ENCODE peak calls at places on chromosome 18, in five cellular contexts. U is mesendoderm; O is A549; B is tibial artery; X is CD8-positive, alpha-beta memory T cell. J is an unnamed sample.

GRCh38 chr18:77016936-77017335 is 115.6 kb downstream of the MBP start:
- DNase-seq in B (no peak), U (no peak), O (no peak), X (no peak), J (no peak)

GRCh38 chr18:61896767-61897166 is 4.0 kb upstream of the RNF152 start:
- DNase-seq in B (peak), U (peak), O (no peak), X (no peak), J (no peak)

GRCh38 chr18:63700501-63700900 is 2.3 kb upstream of the SERPINB11 start:
- DNase-seq in O (no peak), B (no peak), U (peak), X (no peak), J (no peak)

GRCh38 chr18:2083691-2084090 is 487.6 kb downstream of the METTL4 start:
- DNase-seq in X (no peak), B (no peak), U (peak), O (no peak), J (no peak)

GRCh38 chr18:79815657-79816056 is 17.9 kb downstream of the KCNG2 start:
- DNase-seq in X (no peak), U (no peak), O (no peak), B (no peak), J (no peak)

GRCh38 chr18:52343138-52343537 is 3.1 kb downstream of the DCC start:
- DNase-seq in O (no peak), U (peak), X (no peak), B (no peak), J (no peak)

GRCh38 chr18:32777049-32777448 is 4.2 kb upstream of the KLHL14 start:
- DNase-seq in X (no peak), U (no peak), B (no peak), O (no peak), J (no peak)

GRCh38 chr18:6661692-6662415 is 67.7 kb upstream of the ARHGAP28 start:
- DNase-seq in B (no peak), O (no peak), X (no peak), U (peak), J (no peak)

GRCh38 chr18:57004366-57005121 is 142.3 kb upstream of the BOD1L2 start:
- DNase-seq in X (no peak), U (no peak), O (no peak), B (no peak), J (no peak)

GRCh38 chr18:78607784-78608183 is 371.8 kb upstream of the SALL3 start:
- DNase-seq in U (no peak), B (no peak), O (no peak), X (no peak), J (no peak)

GRCh38 chr18:35971661-35972196 is 750 bp upstream of the RMP24 start:
- DNase-seq in O (no peak), U (no peak), B (no peak), X (no peak), J (no peak)

GRCh38 chr18:49461602-49461977 is 1.1 kb upstream of the DYM start:
- DNase-seq in X (no peak), O (no peak), U (no peak), B (no peak), J (no peak)

GRCh38 chr18:49456794-49457193 is 3.7 kb downstream of the DYM start:
- DNase-seq in X (no peak), B (no peak), O (no peak), U (peak), J (no peak)

GRCh38 chr18:49457616-49458015 is 2.8 kb downstream of the DYM start:
- DNase-seq in O (no peak), U (no peak), B (no peak), X (no peak), J (no peak)

GRCh38 chr18:49460958-49461601 is 635 bp upstream of the DYM start:
- DNase-seq in B (no peak), U (no peak), O (no peak), X (no peak), J (no peak)

DNA sequence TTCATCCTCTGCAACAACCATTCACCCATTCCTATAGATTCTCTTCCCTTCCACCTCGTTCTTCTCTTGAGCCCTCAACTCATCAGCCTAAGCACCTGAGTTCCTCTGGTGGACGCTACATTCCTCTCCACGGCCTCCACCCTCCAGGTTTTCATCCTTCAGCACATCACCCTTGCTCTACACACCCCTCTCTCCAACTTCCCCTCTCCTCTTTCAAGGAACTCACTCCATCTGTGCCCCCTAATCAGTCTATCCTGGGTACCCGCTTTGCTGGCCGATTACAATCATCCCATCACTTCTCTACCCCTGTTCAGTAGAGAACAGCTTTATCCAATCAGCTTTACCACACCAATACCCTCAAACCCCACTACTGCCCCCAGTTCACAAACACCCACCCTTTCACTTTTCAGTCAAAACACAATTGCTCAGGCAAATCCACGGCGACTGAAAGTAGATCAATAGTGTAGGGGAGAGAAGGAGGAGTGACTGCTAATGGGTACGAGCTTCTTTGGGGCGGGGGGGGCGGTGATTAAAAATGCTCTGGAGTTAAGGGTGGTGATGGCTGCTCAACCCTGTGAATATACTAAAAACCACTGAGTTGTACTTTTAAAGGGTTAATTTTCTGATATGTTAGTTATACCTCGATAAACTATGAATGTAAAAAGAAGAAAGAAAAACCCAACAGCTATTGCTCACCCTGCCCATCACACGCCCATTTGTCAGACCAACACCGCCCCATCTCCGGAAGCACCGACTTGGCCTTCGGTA is 857 bp downstream of the DYM start:
- DNase-seq in U (peak), X (no peak), O (peak), B (peak), J (peak)
- H3K27ac ChIP-seq in U (no peak), X (peak), O (peak), B (peak), J (peak)

DNA sequence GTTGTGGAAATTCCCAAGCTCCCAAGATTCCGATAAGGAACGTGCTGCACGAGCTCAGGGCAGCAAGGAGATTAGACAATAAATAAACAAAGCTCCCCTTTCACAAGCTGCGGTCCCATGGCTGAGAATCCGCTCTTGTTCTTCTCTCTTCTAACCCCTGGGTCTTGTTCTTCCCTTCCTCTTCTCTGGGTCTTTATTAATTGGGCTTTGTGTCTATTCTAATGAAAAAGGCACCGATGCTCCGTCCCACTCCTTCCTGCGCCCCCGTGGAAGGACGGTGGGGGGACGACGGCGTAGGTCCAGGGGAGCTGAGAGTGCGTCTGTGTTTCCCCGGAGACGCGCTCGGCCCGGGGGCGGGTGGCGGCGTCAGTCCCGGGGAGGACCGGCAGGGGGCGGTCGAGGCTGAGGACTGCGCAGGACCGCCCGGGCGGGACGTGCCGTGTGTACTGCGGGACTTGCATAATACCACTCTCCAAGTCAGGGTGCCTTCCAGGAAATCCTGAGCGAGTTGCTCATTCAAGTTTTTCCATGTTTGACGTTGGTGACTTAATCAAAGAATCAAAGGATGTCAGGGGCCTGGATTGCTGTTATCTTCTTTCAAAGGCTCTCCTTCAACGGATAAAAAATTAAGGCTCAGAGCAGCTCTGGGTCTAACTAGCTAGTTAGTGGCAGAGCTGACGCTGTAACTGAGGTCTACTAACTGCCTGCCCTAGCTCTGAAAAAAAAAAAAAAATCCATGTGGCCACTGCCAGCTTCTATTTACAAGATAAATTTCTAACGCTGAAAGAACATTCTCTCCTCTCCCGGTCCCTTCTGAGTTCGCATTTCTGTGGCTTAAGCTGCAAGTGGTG is 321.4 kb downstream of the TGIF1 start:
- DNase-seq in U (peak), X (peak), B (peak), O (peak), J (peak)
- H3K4me3 ChIP-seq in U (no peak), X (peak), B (peak), O (peak), J (peak)

GRCh38 chr18:11980148-11980554 is 1.2 kb upstream of the IMPA2 start:
- DNase-seq in B (peak), X (no peak), O (peak), U (no peak), J (no peak)

GRCh38 chr18:11974741-11975325 is 6.5 kb upstream of the IMPA2 start:
- DNase-seq in O (no peak), U (no peak), X (no peak), B (no peak), J (no peak)

GRCh38 chr18:11976463-11976862 is 4.8 kb upstream of the IMPA2 start:
- DNase-seq in X (no peak), U (no peak), O (no peak), B (no peak), J (no peak)

GRCh38 chr18:11975721-11976120 is 5.6 kb upstream of the IMPA2 start:
- DNase-seq in B (no peak), X (no peak), U (no peak), O (no peak), J (no peak)

DNA sequence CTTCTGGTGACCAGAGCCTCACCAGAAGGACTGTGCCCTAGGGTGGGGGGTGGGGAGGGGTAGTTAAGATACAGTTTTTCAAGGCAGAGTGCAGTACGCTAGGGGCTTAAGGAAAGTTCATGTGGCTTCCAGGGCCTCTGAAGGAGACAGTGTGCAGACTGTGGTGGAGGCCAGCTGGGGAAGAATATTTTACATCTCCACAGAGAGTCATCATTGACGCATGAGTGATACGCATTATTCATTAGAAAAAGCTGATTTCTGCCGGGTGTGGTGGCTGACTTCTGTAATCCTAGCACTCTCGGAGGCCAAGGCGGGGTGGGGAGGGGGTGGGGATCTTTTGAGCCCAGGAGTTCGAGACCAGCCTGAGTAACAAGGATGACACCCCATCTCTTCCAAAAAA is 4.4 kb upstream of the IMPA2 start:
- DNase-seq in X (no peak), B (no peak), U (no peak), O (no peak), J (no peak)
- H3K27ac ChIP-seq in X (no peak), B (no peak), U (no peak), O (peak), J (no peak)

GRCh38 chr18:59904051-59904601 is 4.3 kb downstream of the PMAIP1 start:
- DNase-seq in B (no peak), X (no peak), O (no peak), U (no peak), J (no peak)
- H3K4me3 ChIP-seq in B (no peak), X (no peak), O (no peak), U (no peak), J (no peak)

DNA sequence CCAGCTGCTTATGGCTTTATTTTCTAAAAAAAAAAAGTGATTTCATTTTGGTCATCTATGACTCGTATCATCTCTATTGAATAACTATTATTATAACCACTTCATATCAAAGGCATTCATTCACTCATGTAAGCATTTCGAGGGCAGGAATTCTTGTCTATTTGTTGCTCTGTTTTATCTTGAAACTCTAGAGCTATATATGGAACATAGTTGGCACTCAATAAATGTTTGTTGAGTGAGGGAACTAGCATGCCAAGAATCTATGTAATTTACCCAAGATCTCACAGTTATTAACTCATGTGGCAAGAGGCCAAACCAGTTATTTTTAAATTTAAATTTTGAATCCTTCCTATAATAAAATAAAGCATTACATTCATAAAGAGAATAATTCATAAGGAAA is 470.1 kb downstream of the TMX3 start:
- DNase-seq in X (no peak), U (no peak), B (no peak), O (no peak), J (no peak)
- H3K27ac ChIP-seq in X (no peak), U (no peak), B (no peak), O (no peak), J (no peak)

DNA sequence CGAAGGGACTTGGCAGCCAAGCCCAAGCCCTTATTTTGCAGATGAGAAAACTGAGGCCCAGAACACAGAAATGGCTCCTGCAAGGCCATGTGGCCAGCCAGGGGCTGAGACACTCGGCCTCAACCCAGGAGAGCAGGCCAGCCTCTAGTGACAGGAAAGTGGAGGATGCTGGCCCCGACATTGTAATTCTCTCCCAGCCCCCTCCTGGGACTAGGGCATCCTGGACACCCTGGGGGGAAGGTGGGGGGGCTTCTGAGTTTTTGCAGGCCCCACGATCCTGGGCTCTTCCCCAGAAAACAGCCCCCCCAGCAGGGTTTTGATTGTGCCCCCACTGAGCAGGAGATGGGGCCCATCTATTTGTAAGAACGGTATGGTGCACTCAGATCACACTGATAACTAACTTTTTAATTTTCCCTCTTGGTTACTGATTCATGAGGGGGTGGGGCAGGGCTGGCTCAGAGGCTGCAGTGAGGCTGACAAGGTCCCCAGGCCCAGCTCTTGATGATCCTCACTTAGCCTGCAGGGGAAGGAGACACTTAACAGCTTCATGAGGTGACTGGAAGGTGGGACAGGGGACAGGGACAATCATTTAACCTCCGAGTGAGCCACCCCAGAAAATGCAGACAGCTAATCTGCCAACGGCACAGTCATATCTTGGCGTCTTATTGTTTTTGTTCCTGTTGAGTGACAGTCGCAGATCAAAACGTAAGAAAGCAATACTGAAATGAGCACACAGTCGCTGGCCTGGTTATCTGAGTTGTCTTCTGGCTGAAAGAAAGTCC is 18.9 kb downstream of the SMAD7 start:
- DNase-seq in B (peak), X (no peak), U (peak), O (no peak), J (no peak)
- H3K4me3 ChIP-seq in B (peak), X (no peak), U (no peak), O (peak), J (peak)

J was measured in effector memory CD4-positive, alpha-beta T cell.